ENCODE peak calls at places on chromosomes 1 and 21, in nine cellular contexts. M is heart left ventricle, Y is tibial artery, C is MM.1S, I is suprapubic skin, O is stomach, R is cardiac muscle cell, T is OCI-LY7, P is A549. A is an unnamed sample.

GRCh38 chr1:108627951-108628350 is 32.9 kb downstream of the HENMT1 start:
- DNase-seq in M (no peak), Y (no peak), C (no peak), I (no peak), O (no peak), R (no peak), T (no peak), P (no peak), A (no peak)

GRCh38 chr1:3061981-3062615 is 6.9 kb upstream of the PRDM16 start:
- DNase-seq in M (no peak), Y (no peak), C (no peak), I (no peak), O (peak; percentile 25), R (no peak), T (no peak), P (no peak), A (no peak)

GRCh38 chr1:20728371-20729154 is 3.9 kb downstream of the SH2D5 start:
- DNase-seq in M (no peak), Y (no peak), C (no peak), I (peak; percentile 43), O (peak; percentile 21), R (no peak), T (no peak), P (no peak), A (no peak)

GRCh38 chr1:22531251-22531650 is 32.0 kb upstream of the EPHA8 start:
- DNase-seq in M (no peak), Y (no peak), C (no peak), I (no peak), O (no peak), R (no peak), T (no peak), P (no peak), A (no peak)

GRCh38 chr21:16536661-16537359 is 807.0 kb downstream of the USP25 start:
- DNase-seq in M (no peak), Y (no peak), C (no peak), I (no peak), O (no peak), R (no peak), T (no peak), P (no peak), A (no peak)

GRCh38 chr1:195763907-195764183 is 844.4 kb downstream of the KCNT2 start:
- DNase-seq in M (no peak), Y (no peak), C (no peak), I (no peak), O (no peak), R (no peak), T (no peak), P (no peak), A (no peak)

GRCh38 chr1:65026235-65026634 is 59.9 kb upstream of the JAK1 start:
- DNase-seq in M (no peak), Y (no peak), C (no peak), I (no peak), O (no peak), R (no peak), T (no peak), P (no peak), A (no peak)

GRCh38 chr1:228977741-228978140 is 242.5 kb downstream of the RHOU start:
- DNase-seq in M (no peak), Y (no peak), C (no peak), I (peak; percentile 5), O (no peak), R (no peak), T (no peak), P (no peak), A (no peak)

GRCh38 chr1:15214507-15214906 is 32.5 kb upstream of the FHAD1 start:
- DNase-seq in M (no peak), Y (peak; percentile 72), C (no peak), I (no peak), O (no peak), R (peak; percentile 62), T (no peak), P (no peak), A (peak; percentile 48)

GRCh38 chr1:229138066-229138465 is 132.8 kb upstream of the RAB4A start:
- DNase-seq in M (no peak), Y (no peak), C (no peak), I (no peak), O (no peak), R (no peak), T (no peak), P (no peak), A (no peak)

GRCh38 chr1:58116284-58116683 is 430.2 kb downstream of the OMA1 start:
- DNase-seq in M (no peak), Y (no peak), C (no peak), I (no peak), O (no peak), R (no peak), T (no peak), P (no peak), A (no peak)

DNA sequence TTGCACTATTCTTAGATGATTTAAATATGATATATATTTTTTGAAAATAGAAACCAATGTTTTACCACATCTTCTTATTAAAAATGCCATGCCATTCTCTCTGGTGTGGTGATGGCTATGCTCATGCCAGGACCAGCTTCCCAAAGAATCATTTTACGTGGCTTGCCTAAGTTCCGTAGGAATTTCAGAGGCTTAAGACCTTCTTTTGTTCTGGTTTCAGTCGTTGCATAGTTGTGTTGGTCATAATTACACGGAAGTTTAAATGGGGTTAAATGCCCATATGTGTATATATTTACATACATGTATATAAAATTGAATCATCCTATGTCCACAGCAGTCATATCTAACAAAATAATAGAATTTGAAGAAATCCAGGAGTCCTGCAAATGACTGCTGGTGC is 78.7 kb upstream of the PLPPR5 start:
- DNase-seq in M (no peak), Y (no peak), C (no peak), I (no peak), O (no peak), R (no peak), T (no peak), P (no peak), A (no peak)
- H3K9me3 ChIP-seq in M (no peaks in the 10 kb centered on the region), Y (no peaks in the 10 kb centered on the region), C (no peaks in the 10 kb centered on the region), I (no peaks in the 10 kb centered on the region), O (no peaks in the 10 kb centered on the region), R (no peaks in the 10 kb centered on the region), T (no peaks in the 10 kb centered on the region), P (no peaks in the 10 kb centered on the region), A (no peaks in the 10 kb centered on the region)

GRCh38 chr1:92482404-92482664 is 4.4 kb downstream of the GFI1 start:
- DNase-seq in M (no peak), Y (no peak), C (no peak), I (no peak), O (no peak), R (peak; percentile 50), T (no peak), P (no peak), A (no peak)

GRCh38 chr1:92480813-92481597 is 5.7 kb downstream of the GFI1 start:
- DNase-seq in M (no peak), Y (no peak), C (no peak), I (no peak), O (no peak), R (peak; percentile 23), T (no peak), P (no peak), A (no peak)

GRCh38 chr1:92482665-92483441 is 3.9 kb downstream of the GFI1 start:
- DNase-seq in M (no peak), Y (no peak), C (peak; percentile 49), I (no peak), O (no peak), R (peak; percentile 15), T (no peak), P (no peak), A (no peak)

GRCh38 chr1:92480200-92480812 is 6.4 kb downstream of the GFI1 start:
- DNase-seq in M (no peak), Y (no peak), C (no peak), I (no peak), O (no peak), R (no peak), T (no peak), P (no peak), A (no peak)

GRCh38 chr1:92481598-92482403 is 4.9 kb downstream of the GFI1 start:
- DNase-seq in M (no peak), Y (no peak), C (no peak), I (no peak), O (no peak), R (peak; percentile 33), T (no peak), P (no peak), A (no peak)
- H3K27ac ChIP-seq in M (no peak overlapping the region), Y (no peak overlapping the region), C (no peak overlapping the region), I (no peak overlapping the region), O (no peak overlapping the region), R (no peak overlapping the region), T (no peak overlapping the region), P (no peak overlapping the region), A (no peak overlapping the region)

GRCh38 chr1:227940791-227941241 is 6.9 kb downstream of the WNT9A start:
- DNase-seq in M (no peak), Y (peak; percentile 58), C (no peak), I (peak; percentile 67), O (peak; percentile 23), R (no peak), T (no peak), P (no peak), A (no peak)

GRCh38 chr1:227943354-227943753 is 4.4 kb downstream of the WNT9A start:
- DNase-seq in M (no peak), Y (no peak), C (no peak), I (no peak), O (no peak), R (no peak), T (no peak), P (no peak), A (no peak)

GRCh38 chr1:227942716-227943261 is 4.9 kb downstream of the WNT9A start:
- DNase-seq in M (no peak), Y (peak; percentile 60), C (no peak), I (peak; percentile 47), O (peak; percentile 23), R (no peak), T (no peak), P (no peak), A (peak; percentile 12)

GRCh38 chr1:227941509-227942020 is 6.2 kb downstream of the WNT9A start:
- DNase-seq in M (no peak), Y (peak; percentile 57), C (no peak), I (peak; percentile 60), O (peak; percentile 25), R (no peak), T (no peak), P (no peak), A (no peak)

DNA sequence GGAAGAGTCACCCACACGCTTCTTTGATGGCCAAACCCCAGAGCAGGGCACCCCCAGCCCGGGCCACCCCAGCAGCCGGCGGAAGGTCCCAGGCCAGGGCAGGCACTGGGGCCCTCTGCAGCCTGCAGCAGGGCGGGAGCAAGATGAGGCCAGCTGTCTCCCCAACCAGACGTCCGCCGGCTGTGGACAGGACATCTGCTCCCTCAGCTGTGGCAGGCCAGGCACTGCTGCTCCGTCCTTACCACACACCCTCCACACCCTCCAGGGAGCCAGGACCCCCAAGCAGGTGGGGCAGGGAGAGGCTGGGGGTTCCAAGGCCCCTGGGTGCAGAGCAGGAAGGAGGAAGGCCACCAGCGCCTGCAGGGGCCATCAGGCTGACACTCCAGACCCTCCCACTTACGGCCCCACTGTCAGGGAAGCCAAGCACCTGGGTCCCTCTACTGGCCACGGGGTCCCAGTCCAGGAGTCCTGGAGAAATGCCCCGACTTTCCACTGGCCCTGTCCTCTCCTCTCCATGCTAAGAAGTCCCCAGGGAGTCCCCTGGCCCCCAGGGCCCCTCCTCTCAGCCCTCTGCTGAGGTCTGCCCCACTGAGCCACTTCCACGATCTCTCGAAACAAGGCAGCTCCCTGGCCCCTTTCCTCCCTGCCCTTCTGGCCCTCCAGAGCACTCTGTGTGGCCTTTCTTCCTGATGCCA is 5.6 kb downstream of the WNT9A start:
- DNase-seq in M (no peak), Y (peak; percentile 60), C (no peak), I (peak; percentile 55), O (peak; percentile 23), R (peak; percentile 28), T (no peak), P (no peak), A (no peak)
- TF ChIP-seq CTCF in M (no peak), Y (no peak), C (no peak), I (no peak), O (no peak), R (no peak), T (no peak), P (no peak), A (no peak)

GRCh38 chr21:10641107-10641506 is 119.7 kb downstream of the TPTE start:
- DNase-seq in M (no peak), Y (no peak), C (peak; percentile 50), I (no peak), O (no peak), R (no peak), T (no peak), P (no peak), A (no peak)
- H3K9me3 ChIP-seq in M (peaks cover 9% of the 10 kb centered on the region), Y (peaks cover 35% of the 10 kb centered on the region), C (no peaks in the 10 kb centered on the region), I (peaks cover 25% of the 10 kb centered on the region), O (peaks cover 11% of the 10 kb centered on the region), R (peaks cover 10% of the 10 kb centered on the region), T (peaks cover 26% of the 10 kb centered on the region), P (no peaks in the 10 kb centered on the region), A (peaks cover 3% of the 10 kb centered on the region)

A was measured in uterus.